ENCODE peak calls at places on chromosome 3, in ten cellular contexts. B is A549; K is CD4-positive, alpha-beta T cell; X is astrocyte of the spinal cord; T is WTC11; I is right lobe of liver; U is thoracic aorta; Y is astrocyte of the cerebellum; H is mesothelial cell of epicardium; L is AG10803. O is an unnamed sample.

GRCh38 chr3:176120507-176120906 is 1076.8 kb downstream of the TBL1XR1 start:
- DNase-seq in X (no peak), K (no peak), U (no peak), B (no peak), T (no peak), H (no peak), I (no peak), L (no peak), Y (no peak), O (no peak)

GRCh38 chr3:161349529-161350278 is 21.6 kb downstream of the SPTSSB start:
- DNase-seq in H (no peak), X (peak; percentile 91), B (peak; percentile 31), U (no peak), T (no peak), Y (peak; percentile 94), L (peak; percentile 89), K (no peak), I (no peak), O (no peak)

GRCh38 chr3:61134532-61134931 is 116.7 kb downstream of the FHIT start:
- DNase-seq in X (no peak), L (no peak), H (no peak), I (no peak), U (no peak), T (no peak), K (no peak), B (no peak), Y (no peak), O (no peak)

GRCh38 chr3:95037097-95037496 is 974.2 kb downstream of the NSUN3 start:
- DNase-seq in X (no peak), L (no peak), I (no peak), T (no peak), Y (no peak), H (no peak), B (no peak), K (no peak), U (no peak), O (no peak)

GRCh38 chr3:187223799-187224198 is 26.5 kb downstream of the RTP1 start:
- DNase-seq in B (no peak), X (no peak), K (no peak), I (no peak), U (no peak), L (no peak), T (no peak), Y (no peak), H (no peak), O (no peak)

GRCh38 chr3:197168606-197169005 is 129.8 kb downstream of the DLG1 start:
- DNase-seq in L (peak; percentile 81), U (no peak), H (no peak), I (no peak), K (no peak), B (peak; percentile 8), Y (peak; percentile 20), T (no peak), X (peak; percentile 52), O (no peak)

GRCh38 chr3:30458781-30459180 is 147.6 kb upstream of the TGFBR2 start:
- DNase-seq in L (no peak), I (no peak), Y (no peak), X (no peak), U (no peak), K (no peak), B (no peak), T (no peak), H (no peak), O (no peak)

GRCh38 chr3:58215317-58216025 is 4.7 kb upstream of the DNASE1L3 start:
- DNase-seq in L (no peak), I (peak; percentile 18), U (no peak), T (no peak), Y (no peak), K (no peak), X (no peak), B (no peak), H (no peak), O (no peak)

GRCh38 chr3:143786229-143787199 is 61.8 kb downstream of the SLC9A9 start:
- DNase-seq in I (no peak), T (no peak), H (no peak), U (no peak), K (no peak), B (no peak), L (peak; percentile 27), X (peak; percentile 40), Y (no peak), O (no peak)

GRCh38 chr3:142595581-142595950 is 627 bp upstream of the PLS1 start:
- DNase-seq in K (no peak), Y (peak; percentile 86), H (no peak), B (peak; percentile 58), I (no peak), U (no peak), X (peak; percentile 87), T (no peak), L (peak; percentile 79), O (no peak)

GRCh38 chr3:81027344-81027743 is 734.1 kb downstream of the GBE1 start:
- DNase-seq in B (no peak), T (no peak), X (no peak), L (no peak), K (no peak), H (no peak), I (no peak), Y (no peak), U (no peak), O (no peak)

GRCh38 chr3:111385971-111386495 is 156.0 kb upstream of the CD96 start:
- DNase-seq in X (no peak), T (no peak), L (no peak), Y (no peak), U (no peak), B (no peak), I (no peak), H (no peak), K (no peak), O (no peak)

GRCh38 chr3:121690777-121691405 is 30.2 kb upstream of the HCLS1 start:
- DNase-seq in B (no peak), T (no peak), X (no peak), L (no peak), H (no peak), K (no peak), U (no peak), Y (no peak), I (no peak), O (no peak)

GRCh38 chr3:37161351-37161750 is 13.0 kb downstream of the LRRFIP2 start:
- DNase-seq in K (no peak), B (no peak), H (no peak), L (peak; percentile 64), I (no peak), T (no peak), X (no peak), Y (no peak), U (no peak), O (no peak)

GRCh38 chr3:59426851-59427565 is 377.2 kb upstream of the CFAP20DC start:
- DNase-seq in L (peak; percentile 97), B (no peak), Y (peak; percentile 41), T (no peak), U (no peak), H (no peak), X (peak; percentile 81), I (no peak), K (no peak), O (no peak)

DNA sequence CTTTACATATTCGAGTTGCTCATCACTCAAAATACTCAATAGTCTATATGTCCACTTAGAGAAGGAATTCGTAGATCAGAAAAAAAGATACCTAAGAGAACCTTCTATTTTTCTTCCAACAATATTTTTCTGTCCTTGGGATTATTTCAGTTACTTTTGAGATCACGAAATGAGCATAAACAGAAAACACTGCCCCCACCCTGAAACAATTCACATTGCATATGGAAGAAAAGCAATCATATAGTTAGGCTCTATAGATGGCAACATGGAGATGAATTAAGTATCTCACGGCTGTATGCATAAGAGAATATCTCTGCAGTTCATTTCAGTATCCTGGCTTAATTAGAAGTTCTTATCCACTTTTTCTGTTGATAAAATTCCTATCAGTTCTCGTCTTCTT is 391.1 kb downstream of the FGF12 start:
- DNase-seq in L (no peak), I (no peak), U (no peak), T (no peak), H (no peak), B (no peak), Y (no peak), K (no peak), X (no peak), O (no peak)
- TF ChIP-seq CTCF in L (no peak), I (no peak), U (no peak), T (no peak), H (no peak), B (no peak), Y (no peak), K (no peak), X (no peak), O (no peak)

GRCh38 chr3:14915636-14916222 is 31.7 kb upstream of the NR2C2 start:
- DNase-seq in I (peak; percentile 42), B (peak; percentile 20), K (peak; percentile 17), X (no peak), L (no peak), U (no peak), Y (no peak), H (no peak), T (no peak), O (no peak)
- TF ChIP-seq CTCF in I (peak; percentile 29), B (no peak), K (peak; percentile 35), X (no peak), L (peak; percentile 14), U (no peak), Y (no peak), H (no peak), T (no peak), O (no peak)

GRCh38 chr3:150223568-150223967 is 184.5 kb upstream of the TSC22D2 start:
- DNase-seq in U (no peak), T (no peak), X (no peak), I (no peak), K (no peak), B (no peak), L (no peak), Y (no peak), H (no peak), O (no peak)

GRCh38 chr3:150223090-150223489 is 185.0 kb upstream of the TSC22D2 start:
- DNase-seq in B (no peak), Y (no peak), I (no peak), U (no peak), K (no peak), H (no peak), T (no peak), L (no peak), X (no peak), O (no peak)

GRCh38 chr3:150225986-150226385 is 182.1 kb upstream of the TSC22D2 start:
- DNase-seq in U (no peak), L (no peak), K (no peak), I (no peak), X (no peak), B (no peak), Y (no peak), T (no peak), H (no peak), O (no peak)

GRCh38 chr3:150230037-150230436 is 178.1 kb upstream of the TSC22D2 start:
- DNase-seq in L (no peak), B (no peak), U (no peak), H (no peak), Y (no peak), K (no peak), T (no peak), X (no peak), I (no peak), O (no peak)

GRCh38 chr3:150227839-150228238 is 180.3 kb upstream of the TSC22D2 start:
- DNase-seq in B (peak; percentile 47), U (peak; percentile 10), T (peak; percentile 91), L (peak; percentile 78), K (no peak), I (no peak), Y (peak; percentile 70), H (peak; percentile 45), X (peak; percentile 70), O (no peak)
- TF ChIP-seq CTCF in B (peak; percentile 53), U (peak; percentile 52), T (peak; percentile 78), L (peak; percentile 95), K (no peak), I (peak; percentile 60), Y (peak; percentile 89), H (peak; percentile 68), X (peak; percentile 89), O (no peak)

GRCh38 chr3:107846282-107846852 is 244.5 kb downstream of the CD47 start:
- DNase-seq in T (peak; percentile 84), B (peak; percentile 74), L (peak; percentile 56), U (peak; percentile 8), X (peak; percentile 60), I (peak; percentile 66), K (peak; percentile 7), H (peak; percentile 49), Y (peak; percentile 41), O (peak; percentile 64)
- TF ChIP-seq CTCF in T (peak; percentile 68), B (peak; percentile 72), L (peak; percentile 70), U (peak; percentile 56), X (peak; percentile 77), I (peak; percentile 77), K (peak; percentile 30), H (peak; percentile 44), Y (peak; percentile 71), O (no peak)